ENCODE peak calls at places on chromosome 3, in five cellular contexts. Z, A, S, L and D are unnamed samples. For H3K27me3 and H3K36me3, the result is how much of the 10 kb centered on the place peaks cover.

GRCh38 chr3:61574854-61575253 is 13.5 kb downstream of the PTPRG start:
- DNase-seq in S (peak), L (no peak), A (peak), Z (peak), D (no peak)

GRCh38 chr3:170634663-170635096 is 48.8 kb upstream of the SLC7A14 start:
- DNase-seq in L (no peak), S (no peak), Z (no peak), A (no peak), D (no peak)

GRCh38 chr3:13017361-13018038 is 55.7 kb downstream of the IQSEC1 start:
- DNase-seq in A (no peak), Z (no peak), L (no peak), S (no peak), D (no peak)

GRCh38 chr3:101070260-101071121 is 77.3 kb upstream of the ABI3BP start:
- DNase-seq in L (peak), Z (no peak), A (no peak), S (no peak), D (peak)

GRCh38 chr3:147699175-147699838 is 290.1 kb downstream of the ZIC1 start:
- DNase-seq in Z (peak), S (no peak), A (peak), L (no peak), D (no peak)

GRCh38 chr3:160412477-160412876 is 13.0 kb downstream of the SMC4 start:
- DNase-seq in A (no peak), Z (no peak), S (no peak), L (no peak), D (no peak)

GRCh38 chr3:131277836-131278497 is 103.6 kb upstream of the NUDT16 start:
- DNase-seq in S (no peak), A (peak), Z (no peak), L (no peak), D (no peak)

GRCh38 chr3:171776411-171776810 is 33.9 kb downstream of the PLD1 start:
- DNase-seq in A (no peak), S (no peak), L (no peak), Z (no peak), D (no peak)

GRCh38 chr3:187765342-187765741 is 20.1 kb upstream of the BCL6 start:
- DNase-seq in A (peak), S (no peak), Z (peak), L (no peak), D (no peak)

GRCh38 chr3:46700772-46701171 is 420 bp upstream of the TMIE start:
- DNase-seq in L (no peak), Z (no peak), S (no peak), A (no peak), D (no peak)

GRCh38 chr3:138469869-138470268 is 35.5 kb downstream of the ESYT3 start:
- DNase-seq in Z (no peak), S (no peak), A (no peak), L (no peak), D (no peak)

GRCh38 chr3:2579206-2579605 is 480.5 kb downstream of the CNTN4 start:
- DNase-seq in A (no peak), S (no peak), Z (no peak), L (no peak), D (no peak)

GRCh38 chr3:66442254-66443249 is 58.3 kb downstream of the LRIG1 start:
- DNase-seq in S (peak), L (peak), Z (peak), A (peak), D (peak)

GRCh38 chr3:1805331-1805730 is 293.3 kb upstream of the CNTN4 start:
- DNase-seq in Z (no peak), L (no peak), S (no peak), A (no peak), D (no peak)

GRCh38 chr3:193742628-193743027 is 149.6 kb downstream of the OPA1 start:
- DNase-seq in Z (no peak), S (no peak), L (no peak), A (no peak), D (no peak)

GRCh38 chr3:85161544-85161943 is 202.8 kb downstream of the CADM2 start:
- DNase-seq in A (no peak), L (no peak), S (no peak), Z (no peak), D (no peak)

DNA sequence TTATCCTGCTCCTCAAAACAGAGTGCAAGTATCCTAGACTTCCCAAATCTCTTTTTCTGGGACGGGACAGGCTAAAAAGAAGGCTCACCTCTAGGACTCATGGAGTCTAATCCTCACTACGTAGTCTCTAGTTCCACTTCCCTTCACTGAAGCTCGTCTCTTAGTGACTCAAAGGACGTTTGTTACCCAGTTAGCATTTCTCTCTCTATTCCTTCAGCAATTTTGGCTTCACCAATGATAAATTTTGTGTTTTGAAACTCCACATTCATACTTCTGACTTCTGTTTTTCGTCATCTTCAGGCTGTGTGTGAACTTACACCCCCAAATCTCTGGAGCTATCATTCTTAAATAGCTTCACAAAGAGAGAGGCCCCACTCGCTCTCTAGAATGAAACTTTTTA is 627.1 kb downstream of the NAALADL2 start:
- DNase-seq in L (no peak), S (no peak), Z (no peak), A (no peak), D (no peak)
- H3K27me3 ChIP-seq in L (under half), S (under half), Z (under half), A (under half), D (under half)

GRCh38 chr3:107208100-107208499 is 169.1 kb upstream of the CCDC54 start:
- DNase-seq in S (peak), Z (peak), A (peak), L (no peak), D (no peak)
- H3K4me3 ChIP-seq in S (peak), Z (no peak), A (no peak), L (no peak), D (no peak)

DNA sequence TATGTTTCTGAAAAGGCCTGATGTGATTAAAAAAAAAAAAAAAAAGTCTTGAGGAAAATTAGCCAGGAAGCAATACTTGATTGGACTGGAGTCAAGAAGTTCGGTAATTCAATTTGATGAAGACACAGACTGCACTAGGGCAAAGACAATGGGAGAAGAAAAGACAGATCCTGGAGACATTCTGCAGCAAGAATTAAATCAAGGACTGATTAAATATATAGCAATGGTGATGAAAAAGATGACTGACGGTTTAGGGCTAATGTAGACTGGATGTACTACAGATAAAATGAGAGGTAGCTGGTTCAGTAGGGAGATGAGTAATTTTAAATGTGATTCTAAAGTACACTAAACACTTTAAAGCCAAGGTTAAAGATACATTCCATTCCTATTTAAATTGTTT is 13.8 kb downstream of the MRPL47 start:
- DNase-seq in L (no peak), A (no peak), S (no peak), Z (no peak), D (no peak)
- H3K36me3 ChIP-seq in L (half or more), A (under half), S (half or more), Z (under half), D (under half)

GRCh38 chr3:184600685-184601377 is 39.2 kb downstream of the EPHB3 start:
- DNase-seq in L (no peak), A (no peak), S (peak), Z (no peak), D (peak)

GRCh38 chr3:184602406-184603155 is 41.0 kb downstream of the EPHB3 start:
- DNase-seq in S (no peak), A (no peak), Z (no peak), L (peak), D (peak)

GRCh38 chr3:184604039-184604955 is 42.7 kb downstream of the EPHB3 start:
- DNase-seq in S (no peak), L (peak), Z (no peak), A (no peak), D (peak)

GRCh38 chr3:184603156-184604030 is 41.8 kb downstream of the EPHB3 start:
- DNase-seq in Z (no peak), S (no peak), L (peak), A (no peak), D (peak)

DNA sequence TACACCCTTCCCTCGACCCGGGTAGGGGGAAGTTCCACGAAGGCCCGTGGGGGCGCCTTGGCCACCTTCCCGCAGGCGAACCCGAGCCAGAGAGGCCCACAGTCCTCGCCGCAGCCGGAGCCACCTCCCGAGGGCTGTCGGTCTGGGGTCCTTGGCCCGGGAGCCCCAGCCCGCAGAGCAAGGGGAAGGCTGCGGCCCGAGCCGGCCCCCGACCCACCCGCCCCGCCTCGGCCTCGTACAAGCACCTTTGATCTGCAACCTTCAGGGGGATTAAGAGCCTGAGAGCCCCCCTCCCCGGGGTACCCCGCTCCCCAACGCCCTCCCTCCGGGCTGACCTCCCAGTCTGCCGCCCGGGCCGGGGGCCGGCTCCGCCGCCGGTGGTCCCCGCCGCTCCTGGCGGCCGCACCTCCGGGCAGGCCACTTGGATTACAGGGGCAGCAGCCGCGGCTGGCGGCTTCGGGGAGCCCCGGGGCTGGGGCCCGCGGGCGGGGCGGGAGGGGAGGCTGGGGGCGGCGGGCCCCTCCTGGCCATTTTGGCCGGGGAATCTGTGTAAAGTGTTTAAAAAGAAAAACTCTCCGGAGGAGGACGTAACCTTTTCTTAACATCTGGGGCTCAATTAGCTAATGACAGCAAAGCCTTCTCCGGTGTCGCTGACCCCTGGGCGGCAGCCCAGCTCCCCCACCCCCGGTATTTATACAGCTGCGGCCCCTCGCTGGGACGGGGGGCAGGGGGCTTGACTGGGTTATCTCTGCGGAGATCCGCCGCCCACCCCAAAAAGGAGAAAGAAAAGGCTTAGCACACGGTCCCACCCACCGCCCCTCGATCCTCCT is 40.2 kb downstream of the EPHB3 start:
- DNase-seq in Z (no peak), L (peak), S (peak), A (no peak), D (peak)
- H3K27me3 ChIP-seq in Z (half or more), L (under half), S (under half), A (under half), D (half or more)

GRCh38 chr3:141183606-141184005 is 48.0 kb upstream of the PXYLP1 start:
- DNase-seq in Z (no peak), L (no peak), S (no peak), A (no peak), D (no peak)

GRCh38 chr3:141179983-141180382 is 51.6 kb upstream of the PXYLP1 start:
- DNase-seq in L (no peak), S (no peak), Z (no peak), A (no peak), D (no peak)

GRCh38 chr3:141181191-141181590 is 50.4 kb upstream of the PXYLP1 start:
- DNase-seq in S (no peak), Z (no peak), L (no peak), A (no peak), D (no peak)

GRCh38 chr3:141184430-141184829 is 47.2 kb upstream of the PXYLP1 start:
- DNase-seq in Z (no peak), A (no peak), L (no peak), S (no peak), D (no peak)

DNA sequence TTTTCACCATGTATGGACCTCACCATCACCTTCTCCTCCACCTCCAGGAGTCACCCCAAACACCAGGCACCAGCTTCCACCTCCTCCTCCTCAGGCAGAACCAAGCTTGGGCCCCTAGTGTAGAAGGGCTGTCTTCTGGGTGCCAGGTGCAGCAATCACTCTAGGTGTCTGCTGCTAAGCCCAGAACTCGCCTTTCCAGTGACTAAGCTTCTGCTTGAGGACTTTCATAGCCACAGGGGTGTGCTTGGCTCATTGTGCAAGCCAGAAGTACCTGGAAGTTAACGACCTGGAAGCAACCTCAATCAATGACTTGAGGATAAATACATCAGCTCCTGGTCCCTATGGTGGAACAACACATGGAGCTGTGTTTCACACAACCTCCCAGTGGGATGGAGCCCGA is 49.8 kb upstream of the PXYLP1 start:
- DNase-seq in Z (no peak), A (no peak), S (no peak), L (no peak), D (no peak)
- H3K4me3 ChIP-seq in Z (no peak), A (no peak), S (no peak), L (no peak), D (no peak)

DNA sequence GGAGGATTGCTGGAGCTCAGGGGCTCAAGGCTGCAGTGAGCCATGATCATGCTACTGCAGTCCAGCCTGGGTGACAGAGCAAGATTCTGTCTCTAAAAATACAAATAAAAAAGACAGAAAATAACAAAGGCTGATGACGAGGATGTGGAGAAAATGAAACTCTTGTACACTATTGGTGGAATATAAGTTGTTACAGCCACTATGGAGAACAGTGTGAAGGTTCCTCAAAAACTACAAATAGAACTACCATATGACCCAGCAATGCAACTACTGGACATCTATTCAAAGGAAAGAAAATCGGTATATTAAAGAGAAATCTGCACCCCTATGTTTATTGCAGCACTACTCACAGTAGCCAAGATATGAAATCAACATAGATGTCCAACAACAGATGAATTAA is 526.7 kb upstream of the NAALADL2 start:
- DNase-seq in S (no peak), A (no peak), Z (no peak), L (no peak), D (no peak)
- H3K36me3 ChIP-seq in S (under half), A (under half), Z (under half), L (under half), D (under half)